ENCODE peak calls at places on chromosomes 2 and 18, in five cellular contexts. C, F, Z, R and M are unnamed samples.

GRCh38 chr2:121480826-121481225 is 49.9 kb upstream of the RNU4ATAC start:
- DNase-seq in C (peak; percentile 97), F (no peak), Z (peak; percentile 98), R (no peak), M (no peak)

GRCh38 chr2:127859712-127860085 is 1.7 kb upstream of the POLR2D start:
- DNase-seq in C (no peak), F (peak; percentile 43), Z (no peak), R (peak; percentile 85), M (peak; percentile 74)

GRCh38 chr2:238839428-238839827 is 8.5 kb upstream of the TWIST2 start:
- DNase-seq in C (no peak), F (no peak), Z (no peak), R (no peak), M (no peak)

GRCh38 chr2:226800941-226801784 is 1.5 kb upstream of the IRS1 start:
- DNase-seq in C (peak; percentile 86), F (peak; percentile 43), Z (peak; percentile 67), R (peak; percentile 91), M (peak; percentile 76)

GRCh38 chr2:195364015-195364965 is 292.7 kb upstream of the SLC39A10 start:
- DNase-seq in C (peak; percentile 65), F (no peak), Z (peak; percentile 72), R (no peak), M (no peak)

GRCh38 chr2:175156534-175156933 is 11.5 kb downstream of the ATF2 start:
- DNase-seq in C (no peak), F (no peak), Z (peak; percentile 26), R (no peak), M (no peak)

GRCh38 chr2:38446972-38447561 is 70.0 kb upstream of the ATL2 start:
- DNase-seq in C (no peak), F (no peak), Z (no peak), R (no peak), M (no peak)

GRCh38 chr2:176110975-176111663 is 4.0 kb downstream of the HOXD11 start:
- DNase-seq in C (peak; percentile 39), F (no peak), Z (no peak), R (no peak), M (no peak)

GRCh38 chr18:57025525-57025924 is 121.4 kb upstream of the BOD1L2 start:
- DNase-seq in C (no peak), F (no peak), Z (peak; percentile 26), R (no peak), M (no peak)

GRCh38 chr2:85288244-85288725 is 39.5 kb downstream of the TGOLN2 start:
- DNase-seq in C (no peak), F (no peak), Z (peak; percentile 86), R (no peak), M (no peak)

GRCh38 chr2:105822186-105822585 is 77.5 kb downstream of the NCK2 start:
- DNase-seq in C (no peak), F (no peak), Z (no peak), R (no peak), M (no peak)

GRCh38 chr2:180002198-180002597 is 4.9 kb downstream of the CWC22 start:
- DNase-seq in C (no peak), F (no peak), Z (no peak), R (no peak), M (no peak)

GRCh38 chr2:228548230-228548629 is 366.7 kb upstream of the SPHKAP start:
- DNase-seq in C (no peak), F (no peak), Z (peak; percentile 19), R (no peak), M (no peak)

GRCh38 chr18:63319383-63320040 is at the start of gene BCL2:
- DNase-seq in C (peak; percentile 45), F (no peak), Z (peak; percentile 18), R (no peak), M (peak; percentile 36)

GRCh38 chr2:48527211-48527880 is 2.6 kb upstream of the STON1 start:
- DNase-seq in C (peak; percentile 68), F (no peak), Z (peak; percentile 59), R (no peak), M (no peak)

GRCh38 chr2:100562613-100563406 is at the start of gene PDCL3:
- DNase-seq in C (peak; percentile 99), F (peak; percentile 88), Z (peak; percentile 99), R (peak; percentile 95), M (peak; percentile 94)

GRCh38 chr2:100563407-100564247 is 834 bp downstream of the PDCL3 start:
- DNase-seq in C (no peak), F (no peak), Z (no peak), R (no peak), M (no peak)

GRCh38 chr2:100560431-100560830 is 2.4 kb upstream of the PDCL3 start:
- DNase-seq in C (no peak), F (no peak), Z (no peak), R (no peak), M (no peak)

DNA sequence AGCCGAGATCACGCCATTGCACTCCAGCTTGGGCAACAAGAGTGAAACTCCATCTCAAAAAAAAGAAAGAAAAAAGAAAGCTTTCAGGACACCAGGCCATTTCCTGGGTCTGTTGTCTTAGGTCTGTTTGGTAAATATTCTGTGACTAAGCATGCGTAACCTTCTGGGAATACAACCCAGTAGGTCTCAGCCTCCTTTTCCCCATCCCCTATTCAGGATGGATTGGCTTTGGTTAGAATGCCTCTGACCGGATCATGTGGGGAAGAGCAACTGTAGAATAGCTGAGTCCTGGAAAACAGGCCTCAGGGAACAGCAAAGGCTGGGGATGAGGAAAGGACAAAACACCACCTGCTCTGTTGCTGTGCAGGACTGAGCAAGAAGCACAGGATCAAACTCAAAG is 1.6 kb upstream of the PDCL3 start:
- DNase-seq in C (no peak), F (no peak), Z (no peak), R (no peak), M (no peak)
- H3K27ac ChIP-seq in C (no peak overlapping the region), F (no peak overlapping the region), Z (no peak overlapping the region), R (no peak overlapping the region), M (peak overlapping the region; percentile 74)

GRCh38 chr2:25283921-25284320 is 57.8 kb downstream of the DNMT3A start:
- DNase-seq in C (no peak), F (no peak), Z (no peak), R (no peak), M (no peak)

GRCh38 chr2:25281581-25281980 is 60.1 kb downstream of the DNMT3A start:
- DNase-seq in C (no peak), F (no peak), Z (no peak), R (no peak), M (no peak)

GRCh38 chr2:25285265-25286024 is 56.3 kb downstream of the DNMT3A start:
- DNase-seq in C (no peak), F (no peak), Z (no peak), R (no peak), M (no peak)

GRCh38 chr2:25286723-25287483 is 54.8 kb downstream of the DNMT3A start:
- DNase-seq in C (no peak), F (no peak), Z (no peak), R (no peak), M (no peak)

GRCh38 chr2:25286025-25286400 is 55.7 kb downstream of the DNMT3A start:
- DNase-seq in C (no peak), F (peak; percentile 45), Z (no peak), R (no peak), M (peak; percentile 43)
- H3K27ac ChIP-seq in C (no peak overlapping the region), F (peak overlapping the region; percentile 72), Z (no peak overlapping the region), R (no peak overlapping the region), M (peak overlapping the region; percentile 80)

GRCh38 chr2:197236816-197237215 is 73.8 kb downstream of the ANKRD44 start:
- DNase-seq in C (no peak), F (no peak), Z (no peak), R (no peak), M (no peak)
- H3K27ac ChIP-seq in C (no peak overlapping the region), F (peak overlapping the region; percentile 41), Z (no peak overlapping the region), R (no peak overlapping the region), M (peak overlapping the region; percentile 75)

GRCh38 chr2:215505044-215505786 is 69.3 kb upstream of the FN1 start:
- DNase-seq in C (peak; percentile 55), F (no peak), Z (peak; percentile 95), R (peak; percentile 32), M (no peak)
- H3K27ac ChIP-seq in C (no peak overlapping the region), F (no peak overlapping the region), Z (peak overlapping the region; percentile 81), R (no peak overlapping the region), M (no peak overlapping the region)

GRCh38 chr18:76957384-76958355 is 135.3 kb downstream of the ZNF236 start:
- DNase-seq in C (peak; percentile 28), F (no peak), Z (no peak), R (no peak), M (no peak)

GRCh38 chr18:76956648-76957047 is 134.3 kb downstream of the ZNF236 start:
- DNase-seq in C (no peak), F (no peak), Z (no peak), R (no peak), M (no peak)

GRCh38 chr18:76960528-76961035 is 138.2 kb downstream of the ZNF236 start:
- DNase-seq in C (no peak), F (no peak), Z (no peak), R (no peak), M (no peak)

GRCh38 chr18:76959605-76960004 is 137.2 kb downstream of the ZNF236 start:
- DNase-seq in C (no peak), F (no peak), Z (no peak), R (no peak), M (no peak)

GRCh38 chr18:76958692-76959341 is 136.5 kb downstream of the ZNF236 start:
- DNase-seq in C (peak; percentile 10), F (no peak), Z (no peak), R (no peak), M (no peak)
- H3K27ac ChIP-seq in C (no peak overlapping the region), F (no peak overlapping the region), Z (no peak overlapping the region), R (no peak overlapping the region), M (no peak overlapping the region)

GRCh38 chr18:73264562-73264921 is 396.8 kb upstream of the NETO1 start:
- DNase-seq in C (no peak), F (no peak), Z (no peak), R (no peak), M (no peak)
- H3K27ac ChIP-seq in C (no peak overlapping the region), F (no peak overlapping the region), Z (no peak overlapping the region), R (no peak overlapping the region), M (no peak overlapping the region)

DNA sequence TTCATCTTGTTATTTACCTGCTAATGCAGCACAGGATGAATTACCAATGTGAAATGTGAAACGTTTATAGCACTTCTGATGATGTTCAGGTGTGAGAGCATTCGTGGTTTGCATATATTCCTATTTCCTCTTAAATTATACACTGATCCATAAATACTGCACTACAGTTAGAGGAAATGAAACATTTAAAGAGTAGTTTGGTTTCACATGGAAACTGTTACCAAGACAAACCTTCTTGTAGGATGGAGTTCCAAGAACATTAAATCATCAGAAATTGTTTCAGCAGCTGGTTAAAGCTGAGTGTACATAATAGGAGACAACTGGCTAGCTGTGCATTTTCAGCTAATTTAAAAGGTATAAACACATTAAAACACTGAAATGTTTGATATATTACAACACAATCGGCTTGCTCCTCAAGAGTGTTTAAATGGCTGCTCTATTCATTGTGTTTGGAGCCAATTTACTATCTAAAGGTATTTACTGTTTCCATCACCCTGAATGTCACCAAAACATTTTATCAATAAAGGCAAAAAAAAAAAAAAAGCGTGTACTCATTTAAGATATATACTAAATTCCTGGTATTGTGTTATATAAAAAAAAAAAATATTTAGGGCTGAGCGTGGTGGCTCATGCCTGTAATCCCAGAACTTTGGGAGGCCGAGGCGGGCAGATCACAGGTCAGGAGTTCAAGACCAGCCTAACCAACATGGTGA is 100.6 kb downstream of the DYM start:
- DNase-seq in C (peak; percentile 84), F (no peak), Z (peak; percentile 75), R (no peak), M (no peak)
- H3K27ac ChIP-seq in C (no peak overlapping the region), F (no peak overlapping the region), Z (no peak overlapping the region), R (no peak overlapping the region), M (no peak overlapping the region)